ENCODE peak calls at places on chromosome X, in ten cellular contexts. M, N, H, E, P, Z, B, J, X and A are unnamed samples.

GRCh38 chrX:65300104-65300809 is 234.3 kb downstream of the LAS1L start:
- DNase-seq in M (no peak), N (no peak), H (no peak), E (no peak), P (no peak), Z (no peak), B (no peak), J (no peak), X (no peak), A (no peak)

GRCh38 chrX:107716816-107717700 is 58.5 kb downstream of the TSC22D3 start:
- DNase-seq in M (peak; percentile 93), N (no peak), H (peak; percentile 75), E (peak; percentile 92), P (no peak), Z (peak; percentile 89), B (peak; percentile 94), J (peak; percentile 77), X (peak; percentile 91), A (peak; percentile 81)

GRCh38 chrX:11770320-11770719 is 12.3 kb downstream of the MSL3 start:
- DNase-seq in M (peak; percentile 70), N (no peak), H (no peak), E (no peak), P (peak; percentile 48), Z (no peak), B (peak; percentile 64), J (peak; percentile 9), X (peak; percentile 55), A (no peak)

GRCh38 chrX:144801786-144802185 is 445.5 kb upstream of the SPANXN1 start:
- DNase-seq in M (no peak), N (no peak), H (no peak), E (peak; percentile 41), P (peak; percentile 2), Z (no peak), B (no peak), J (no peak), X (no peak), A (no peak)

GRCh38 chrX:69177511-69178162 is 12.4 kb upstream of the PJA1 start:
- DNase-seq in M (no peak), N (no peak), H (no peak), E (no peak), P (no peak), Z (no peak), B (no peak), J (no peak), X (no peak), A (no peak)

GRCh38 chrX:79330022-79330421 is 37.1 kb downstream of the ITM2A start:
- DNase-seq in M (no peak), N (no peak), H (no peak), E (no peak), P (no peak), Z (no peak), B (no peak), J (no peak), X (no peak), A (no peak)

GRCh38 chrX:66408507-66408906 is 230.4 kb downstream of the EDA2R start:
- DNase-seq in M (peak; percentile 1), N (no peak), H (no peak), E (no peak), P (no peak), Z (no peak), B (peak; percentile 14), J (no peak), X (no peak), A (no peak)

GRCh38 chrX:47204970-47205369 is 11.3 kb downstream of the UBA1 start:
- DNase-seq in M (no peak), N (no peak), H (no peak), E (no peak), P (no peak), Z (no peak), B (no peak), J (no peak), X (no peak), A (no peak)

GRCh38 chrX:53471346-53471745 is 37.2 kb upstream of the HSD17B10 start:
- DNase-seq in M (no peak), N (no peak), H (no peak), E (no peak), P (no peak), Z (no peak), B (no peak), J (no peak), X (no peak), A (no peak)

GRCh38 chrX:144219035-144219434 is 335.2 kb downstream of the UBE2NL start:
- DNase-seq in M (no peak), N (no peak), H (no peak), E (no peak), P (no peak), Z (no peak), B (no peak), J (no peak), X (no peak), A (no peak)

GRCh38 chrX:40852573-40852972 is 117.2 kb upstream of the MED14 start:
- DNase-seq in M (no peak), N (no peak), H (no peak), E (no peak), P (no peak), Z (no peak), B (no peak), J (no peak), X (no peak), A (no peak)

GRCh38 chrX:133985164-133986007 is at the start of gene GPC3:
- DNase-seq in M (no peak), N (peak; percentile 84), H (no peak), E (no peak), P (no peak), Z (no peak), B (peak; percentile 25), J (peak; percentile 55), X (peak; percentile 3), A (no peak)

GRCh38 chrX:43868791-43869190 is 13.5 kb downstream of the MAOB start:
- DNase-seq in M (no peak), N (no peak), H (no peak), E (no peak), P (no peak), Z (no peak), B (no peak), J (no peak), X (no peak), A (no peak)

GRCh38 chrX:48676106-48676892 is 7.3 kb upstream of the WAS start:
- DNase-seq in M (peak; percentile 90), N (peak; percentile 91), H (peak; percentile 77), E (peak; percentile 88), P (peak; percentile 92), Z (peak; percentile 61), B (peak; percentile 94), J (peak; percentile 92), X (peak; percentile 82), A (peak; percentile 90)

GRCh38 chrX:11380187-11380586 is 87.0 kb downstream of the AMELX start:
- DNase-seq in M (no peak), N (no peak), H (no peak), E (no peak), P (no peak), Z (no peak), B (no peak), J (no peak), X (no peak), A (no peak)

GRCh38 chrX:104284407-104285000 is 29.8 kb upstream of the ESX1 start:
- DNase-seq in M (no peak), N (no peak), H (no peak), E (peak; percentile 42), P (no peak), Z (no peak), B (no peak), J (no peak), X (no peak), A (no peak)

GRCh38 chrX:40469316-40469715 is 111.5 kb upstream of the ATP6AP2 start:
- DNase-seq in M (no peak), N (no peak), H (no peak), E (no peak), P (no peak), Z (no peak), B (no peak), J (no peak), X (no peak), A (no peak)

GRCh38 chrX:24025741-24026402 is 1.1 kb downstream of the KLHL15 start:
- DNase-seq in M (peak; percentile 45), N (no peak), H (no peak), E (peak; percentile 45), P (no peak), Z (no peak), B (no peak), J (peak; percentile 1), X (peak; percentile 8), A (no peak)

GRCh38 chrX:130330706-130331105 is 9.0 kb upstream of the SLC25A14 start:
- DNase-seq in M (peak; percentile 57), N (no peak), H (peak; percentile 2), E (peak; percentile 44), P (peak; percentile 13), Z (no peak), B (peak; percentile 16), J (peak; percentile 61), X (peak; percentile 9), A (peak; percentile 6)

GRCh38 chrX:130413415-130413814 is 11.6 kb downstream of the RBMX2 start:
- DNase-seq in M (no peak), N (no peak), H (no peak), E (no peak), P (no peak), Z (no peak), B (no peak), J (no peak), X (no peak), A (no peak)

GRCh38 chrX:53253293-53254020 is 27.9 kb downstream of the IQSEC2 start:
- DNase-seq in M (no peak), N (no peak), H (no peak), E (no peak), P (no peak), Z (no peak), B (no peak), J (no peak), X (no peak), A (no peak)

GRCh38 chrX:24925430-24925829 is 90.3 kb downstream of the ARX start:
- DNase-seq in M (no peak), N (no peak), H (no peak), E (no peak), P (no peak), Z (no peak), B (no peak), J (no peak), X (no peak), A (no peak)

GRCh38 chrX:106862972-106863688 is 40.0 kb downstream of the RIPPLY1 start:
- DNase-seq in M (peak; percentile 41), N (no peak), H (no peak), E (no peak), P (no peak), Z (no peak), B (peak; percentile 9), J (peak; percentile 38), X (no peak), A (no peak)

GRCh38 chrX:133171962-133172708 is 46.0 kb downstream of the TFDP3 start:
- DNase-seq in M (peak; percentile 49), N (no peak), H (no peak), E (no peak), P (no peak), Z (no peak), B (no peak), J (peak; percentile 40), X (no peak), A (no peak)

GRCh38 chrX:139881130-139881529 is 51.7 kb downstream of the ATP11C start:
- DNase-seq in M (no peak), N (no peak), H (no peak), E (no peak), P (no peak), Z (no peak), B (no peak), J (no peak), X (no peak), A (no peak)